ENCODE peak calls at places on chromosomes 13 and 19, in seven cellular contexts. A, V, X, D, H, K and Z are unnamed samples. For H3K36me3, the result is how much of the 10 kb centered on the place peaks cover.

GRCh38 chr19:13946414-13946813 is 5.9 kb upstream of the DCAF15 start:
- DNase-seq in X (no peak), K (no peak), A (peak), H (no peak), V (no peak), D (no peak), Z (no peak)

GRCh38 chr13:48715977-48716376 is 62.2 kb downstream of the CYSLTR2 start:
- DNase-seq in K (no peak), V (no peak), D (no peak), A (no peak), H (no peak), X (no peak), Z (no peak)

GRCh38 chr19:42246143-42246868 is 3.9 kb upstream of the GSK3A start:
- DNase-seq in H (peak), D (peak), V (peak), K (no peak), A (peak), X (peak), Z (no peak)

GRCh38 chr13:99282264-99283231 is 24.4 kb upstream of the GPR18 start:
- DNase-seq in X (no peak), V (no peak), H (no peak), D (no peak), K (no peak), A (no peak), Z (no peak)

GRCh38 chr19:12995596-12996541 is 594 bp downstream of the NFIX start:
- DNase-seq in V (no peak), H (peak), K (no peak), X (no peak), A (no peak), D (no peak), Z (peak)

GRCh38 chr19:41218615-41219507 is at the start of gene AXL:
- DNase-seq in H (no peak), D (peak), K (peak), X (peak), V (peak), A (peak), Z (peak)

GRCh38 chr19:3790209-3790734 is 4.1 kb upstream of the MATK start:
- DNase-seq in K (no peak), D (no peak), A (no peak), V (no peak), X (no peak), H (no peak), Z (no peak)

GRCh38 chr13:93045836-93046235 is 180.8 kb upstream of the GPC6 start:
- DNase-seq in X (peak), K (no peak), H (no peak), A (no peak), D (peak), V (no peak), Z (no peak)

GRCh38 chr19:44748426-44749254 is at the start of gene BCL3:
- DNase-seq in V (peak), A (peak), D (no peak), H (peak), X (no peak), K (no peak), Z (peak)

GRCh38 chr13:98571955-98572662 is 4.8 kb downstream of the STK24 start:
- DNase-seq in A (peak), K (no peak), X (peak), V (peak), H (no peak), D (no peak), Z (no peak)

GRCh38 chr13:66659291-66660012 is 570.7 kb downstream of the PCDH9 start:
- DNase-seq in X (peak), H (no peak), A (no peak), K (no peak), D (no peak), V (no peak), Z (no peak)

GRCh38 chr13:46184277-46184699 is 2.3 kb upstream of the LCP1 start:
- DNase-seq in D (no peak), K (peak), H (no peak), V (peak), X (no peak), A (peak), Z (peak)

GRCh38 chr19:58182577-58182988 is 278 bp upstream of the ZNF274 start:
- DNase-seq in X (no peak), D (peak), A (no peak), K (no peak), V (no peak), H (no peak), Z (no peak)

GRCh38 chr13:61151062-61151461 is 264.6 kb downstream of the PCDH20 start:
- DNase-seq in X (no peak), A (no peak), K (no peak), H (no peak), D (no peak), V (no peak), Z (no peak)

GRCh38 chr13:96481482-96481881 is 391.6 kb downstream of the HS6ST3 start:
- DNase-seq in K (no peak), H (no peak), X (no peak), V (no peak), A (no peak), D (no peak), Z (no peak)

GRCh38 chr19:31306006-31306753 is 43.1 kb downstream of the TSHZ3 start:
- DNase-seq in K (no peak), H (no peak), A (no peak), X (no peak), D (no peak), V (no peak), Z (no peak)

GRCh38 chr13:112605531-112605990 is 17.6 kb upstream of the TUBGCP3 start:
- DNase-seq in V (no peak), X (peak), H (no peak), K (no peak), D (no peak), A (no peak), Z (no peak)

GRCh38 chr19:12723383-12723642 is 419 bp downstream of the TNPO2 start:
- DNase-seq in X (peak), K (no peak), H (no peak), A (no peak), V (no peak), D (no peak), Z (no peak)

GRCh38 chr19:17542042-17542441 is 13.4 kb upstream of the COLGALT1 start:
- DNase-seq in D (no peak), H (no peak), K (no peak), X (no peak), V (no peak), A (no peak), Z (no peak)

GRCh38 chr13:30382836-30383525 is 39.3 kb upstream of the UBE2L5 start:
- DNase-seq in X (no peak), K (no peak), V (peak), A (no peak), H (no peak), D (no peak), Z (no peak)
- TF ChIP-seq CTCF in X (no peak), K (no peak), V (no peak), A (no peak), H (no peak), D (no peak), Z (no peak)

GRCh38 chr13:33110713-33111413 is 94.6 kb downstream of the KL start:
- DNase-seq in D (no peak), H (no peak), V (no peak), X (peak), K (no peak), A (no peak), Z (no peak)
- H3K36me3 ChIP-seq in D (half or more), H (under half), V (under half), X (under half), K (under half), A (under half), Z (under half)

DNA sequence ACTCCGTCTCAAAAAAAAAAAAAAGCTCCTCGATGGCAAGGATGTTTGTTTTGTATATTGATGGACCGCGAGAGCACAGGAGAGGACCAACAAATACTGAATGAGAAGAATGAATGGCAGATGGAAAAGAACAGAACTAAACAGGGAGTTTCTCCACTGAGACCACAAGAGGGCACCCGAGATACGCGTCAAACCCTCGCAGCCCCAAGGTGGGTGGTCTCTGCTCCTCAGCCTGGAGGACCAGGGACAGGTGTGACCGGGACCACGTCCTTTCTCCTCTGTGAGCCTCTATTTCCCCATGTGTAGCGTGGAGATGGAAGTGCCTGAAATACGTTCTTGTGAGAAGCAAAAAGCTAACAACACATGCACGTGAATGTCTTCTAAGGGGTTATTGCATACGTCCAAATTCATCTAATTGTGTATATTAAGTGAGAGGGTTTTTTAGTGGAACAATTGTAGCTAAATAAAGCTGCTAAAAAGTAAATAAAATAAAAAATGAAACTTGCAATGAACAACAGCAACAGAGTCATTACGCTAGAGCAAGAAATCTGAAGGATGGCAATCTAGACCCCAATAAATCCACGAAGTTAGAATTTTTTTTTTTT is 8.3 kb upstream of the CDC42EP5 start:
- DNase-seq in A (peak), K (peak), D (no peak), V (no peak), H (no peak), X (no peak), Z (no peak)
- TF ChIP-seq CTCF in A (peak), K (peak), D (peak), V (peak), H (peak), X (peak), Z (peak)

GRCh38 chr13:79680485-79680884 is 199.5 kb downstream of the NDFIP2 start:
- DNase-seq in V (no peak), A (no peak), K (no peak), X (no peak), H (no peak), D (no peak), Z (no peak)

GRCh38 chr13:79679334-79679733 is 198.4 kb downstream of the NDFIP2 start:
- DNase-seq in D (peak), K (peak), A (peak), H (peak), V (peak), X (peak), Z (peak)

GRCh38 chr13:79681069-79681468 is 200.1 kb downstream of the NDFIP2 start:
- DNase-seq in X (no peak), D (no peak), V (no peak), K (no peak), H (no peak), A (peak), Z (no peak)

GRCh38 chr13:79684426-79684825 is 203.5 kb downstream of the NDFIP2 start:
- DNase-seq in V (no peak), X (peak), D (no peak), A (no peak), K (no peak), H (no peak), Z (no peak)

GRCh38 chr13:79682164-79682563 is 201.2 kb downstream of the NDFIP2 start:
- DNase-seq in K (no peak), A (no peak), H (no peak), X (no peak), V (no peak), D (no peak), Z (no peak)
- H3K36me3 ChIP-seq in K (under half), A (under half), H (under half), X (under half), V (under half), D (under half), Z (under half)